ENCODE peak calls at places on chromosomes 6 and 20, in seven cellular contexts. P is astrocyte, Z is pancreas, T is stomach, B is iPS DF 6.9, X is left lung, V is GM23248. E is an unnamed sample.

GRCh38 chr6:132054525-132054924 is 103.4 kb upstream of the CCN2 start:
- DNase-seq in P (peak; percentile 76), Z (no peak), T (no peak), B (no peak), X (no peak), V (peak; percentile 80), E (no peak)

GRCh38 chr6:96626749-96627353 is 63.9 kb downstream of the FHL5 start:
- DNase-seq in P (peak; percentile 19), Z (no peak), T (no peak), B (no peak), X (no peak), V (peak; percentile 63), E (no peak)

GRCh38 chr6:146027586-146028249 is 1.1 kb upstream of the GRM1 start:
- DNase-seq in P (no peak), Z (no peak), T (no peak), B (no peak), X (peak; percentile 29), V (peak; percentile 2), E (no peak)

GRCh38 chr6:121319112-121319553 is 15.1 kb downstream of the TBC1D32 start:
- DNase-seq in P (no peak), Z (no peak), T (no peak), B (peak; percentile 4), X (no peak), V (peak; percentile 62), E (no peak)

GRCh38 chr6:44059359-44060342 is 67.6 kb downstream of the MRPL14 start:
- DNase-seq in P (peak; percentile 91), Z (no peak), T (peak; percentile 54), B (no peak), X (no peak), V (peak; percentile 74), E (no peak)

GRCh38 chr6:111642463-111643158 is 36.9 kb upstream of the TRAF3IP2 start:
- DNase-seq in P (peak; percentile 28), Z (peak; percentile 53), T (peak; percentile 64), B (no peak), X (no peak), V (peak; percentile 79), E (peak; percentile 80)

GRCh38 chr6:118810420-118811027 is 83.4 kb upstream of the ASF1A start:
- DNase-seq in P (no peak), Z (no peak), T (peak; percentile 31), B (no peak), X (no peak), V (no peak), E (no peak)

GRCh38 chr20:52102126-52102525 is 89.5 kb downstream of the ZFP64 start:
- DNase-seq in P (no peak), Z (no peak), T (no peak), B (no peak), X (no peak), V (no peak), E (no peak)

GRCh38 chr6:87444362-87444761 is 28.4 kb upstream of the SLC35A1 start:
- DNase-seq in P (no peak), Z (no peak), T (no peak), B (peak; percentile 37), X (no peak), V (no peak), E (no peak)

GRCh38 chr20:2859330-2860121 is 13.8 kb upstream of the PTPRA start:
- DNase-seq in P (peak; percentile 31), Z (no peak), T (no peak), B (no peak), X (no peak), V (peak; percentile 70), E (no peak)

GRCh38 chr6:116152620-116153019 is 26.7 kb upstream of the COL10A1 start:
- DNase-seq in P (no peak), Z (no peak), T (no peak), B (no peak), X (no peak), V (no peak), E (no peak)

GRCh38 chr20:11952621-11953020 is 34.9 kb downstream of the BTBD3 start:
- DNase-seq in P (peak; percentile 20), Z (no peak), T (no peak), B (no peak), X (no peak), V (peak; percentile 35), E (no peak)

GRCh38 chr6:163296835-163297519 is 117.5 kb upstream of the QKI start:
- DNase-seq in P (peak; percentile 41), Z (no peak), T (no peak), B (no peak), X (no peak), V (no peak), E (no peak)

GRCh38 chr6:110198561-110198960 is 18.3 kb downstream of the CDC40 start:
- DNase-seq in P (no peak), Z (no peak), T (no peak), B (no peak), X (no peak), V (no peak), E (no peak)

GRCh38 chr6:17703256-17703694 is 3.5 kb downstream of the NUP153 start:
- DNase-seq in P (peak; percentile 83), Z (peak; percentile 18), T (no peak), B (no peak), X (no peak), V (peak; percentile 92), E (peak; percentile 71)
- H3K27ac ChIP-seq in P (peak overlapping the region; percentile 62), Z (no peak overlapping the region), T (peak overlapping the region; percentile 96), B (no peak overlapping the region), X (peak overlapping the region; percentile 5), V (peak overlapping the region; percentile 95), E (peak overlapping the region; percentile 62)

DNA sequence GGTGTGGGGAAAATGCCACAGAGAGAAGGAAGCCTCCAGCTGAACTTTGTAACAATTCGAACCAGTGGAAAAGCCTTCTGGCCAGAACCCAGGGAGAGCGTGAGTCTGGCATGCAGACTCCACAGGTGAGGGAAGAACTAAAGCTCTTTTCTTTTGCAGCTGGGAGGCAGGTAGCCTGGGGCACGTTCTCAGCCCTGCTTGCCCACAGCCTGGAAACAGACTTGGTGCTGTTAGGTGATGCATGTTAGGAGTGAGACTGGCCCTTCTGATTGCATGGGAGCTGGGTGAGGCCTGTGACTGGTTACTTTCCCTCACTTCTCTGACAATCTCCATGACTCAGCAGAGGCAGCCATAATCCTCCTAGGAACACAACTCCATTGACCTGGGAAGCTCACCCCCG is 34.2 kb downstream of the PROKR2 start:
- DNase-seq in P (no peak), Z (no peak), T (no peak), B (no peak), X (no peak), V (no peak), E (no peak)
- H3K9me3 ChIP-seq in P (no peaks in the 10 kb centered on the region), Z (no peaks in the 10 kb centered on the region), T (peaks cover 11% of the 10 kb centered on the region), B (no peaks in the 10 kb centered on the region), X (peaks cover 5% of the 10 kb centered on the region), V (no peaks in the 10 kb centered on the region), E (no peaks in the 10 kb centered on the region)

GRCh38 chr20:47784599-47785320 is 521 bp downstream of the SULF2 start:
- DNase-seq in P (peak; percentile 58), Z (no peak), T (no peak), B (no peak), X (peak; percentile 82), V (peak; percentile 54), E (no peak)
- H3K4me3 ChIP-seq in P (peak overlapping the region; percentile 63), Z (peak overlapping the region; percentile 40), T (peak overlapping the region; percentile 68), B (peak overlapping the region; percentile 34), X (peak overlapping the region; percentile 49), V (peak overlapping the region; percentile 66), E (peak overlapping the region; percentile 74)

DNA sequence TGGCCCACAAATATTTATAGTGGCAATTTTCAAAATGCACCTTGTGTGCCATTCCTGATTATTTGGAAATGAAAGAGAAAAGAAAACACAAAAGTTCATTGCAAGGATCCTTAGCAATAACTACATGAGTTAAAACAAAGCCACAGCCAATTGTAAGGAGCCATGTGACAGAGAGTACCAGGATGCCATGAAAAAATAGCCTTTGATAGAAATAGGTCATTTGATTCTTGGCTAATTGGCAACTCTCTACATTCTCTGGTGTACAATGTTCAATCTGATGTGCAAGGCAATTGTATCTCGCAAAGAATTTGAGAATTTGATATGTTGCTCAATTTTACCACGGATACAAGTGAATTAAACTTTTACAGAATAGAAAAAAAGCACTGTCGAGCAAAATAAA is 9.6 kb downstream of the HLA-A start:
- DNase-seq in P (no peak), Z (no peak), T (no peak), B (no peak), X (no peak), V (no peak), E (no peak)
- H3K27ac ChIP-seq in P (no peak overlapping the region), Z (no peak overlapping the region), T (no peak overlapping the region), B (no peak overlapping the region), X (no peak overlapping the region), V (no peak overlapping the region), E (no peak overlapping the region)

GRCh38 chr20:50678213-50678898 is 13.0 kb downstream of the RIPOR3 start:
- DNase-seq in P (peak; percentile 37), Z (peak; percentile 83), T (peak; percentile 93), B (no peak), X (no peak), V (no peak), E (no peak)
- H3K9me3 ChIP-seq in P (no peaks in the 10 kb centered on the region), Z (no peaks in the 10 kb centered on the region), T (no peaks in the 10 kb centered on the region), B (no peaks in the 10 kb centered on the region), X (no peaks in the 10 kb centered on the region), V (no peaks in the 10 kb centered on the region), E (no peaks in the 10 kb centered on the region)

GRCh38 chr6:90284236-90284744 is 12.4 kb downstream of the BACH2 start:
- DNase-seq in P (peak; percentile 96), Z (no peak), T (no peak), B (no peak), X (no peak), V (peak; percentile 95), E (peak; percentile 69)
- H3K4me3 ChIP-seq in P (peak overlapping the region; percentile 39), Z (no peak overlapping the region), T (peak overlapping the region; percentile 22), B (no peak overlapping the region), X (peak overlapping the region; percentile 19), V (peak overlapping the region; percentile 62), E (peak overlapping the region; percentile 31)

GRCh38 chr20:24703284-24703610 is 233.8 kb downstream of the SYNDIG1 start:
- DNase-seq in P (no peak), Z (no peak), T (no peak), B (no peak), X (no peak), V (no peak), E (no peak)

GRCh38 chr20:24701668-24702067 is 232.2 kb downstream of the SYNDIG1 start:
- DNase-seq in P (no peak), Z (no peak), T (no peak), B (no peak), X (no peak), V (no peak), E (no peak)

GRCh38 chr20:24705486-24705885 is 236.1 kb downstream of the SYNDIG1 start:
- DNase-seq in P (no peak), Z (no peak), T (no peak), B (no peak), X (no peak), V (peak; percentile 38), E (no peak)

GRCh38 chr20:24702501-24703283 is 233.3 kb downstream of the SYNDIG1 start:
- DNase-seq in P (no peak), Z (no peak), T (no peak), B (no peak), X (no peak), V (no peak), E (no peak)

DNA sequence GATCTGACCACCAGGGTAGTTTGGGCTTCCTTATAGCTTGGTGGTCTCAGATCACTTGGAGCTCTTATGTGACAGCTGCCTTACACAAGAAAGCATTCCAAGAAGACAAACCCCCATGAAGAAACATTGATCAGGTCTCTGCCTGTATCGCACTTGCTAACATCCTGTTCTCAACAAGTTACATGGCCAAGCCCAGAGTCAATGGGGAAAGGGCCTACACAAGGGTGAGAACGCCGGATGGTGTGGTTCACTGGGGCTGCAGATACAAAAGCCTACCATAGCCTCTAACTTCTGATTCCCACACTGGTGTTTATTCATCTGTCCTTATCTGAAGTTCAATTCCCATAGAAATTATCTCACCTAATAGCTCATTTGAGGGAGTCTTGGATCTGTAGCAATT is 235.5 kb downstream of the SYNDIG1 start:
- DNase-seq in P (no peak), Z (no peak), T (no peak), B (no peak), X (no peak), V (no peak), E (no peak)
- H3K27ac ChIP-seq in P (no peak overlapping the region), Z (no peak overlapping the region), T (no peak overlapping the region), B (no peak overlapping the region), X (no peak overlapping the region), V (no peak overlapping the region), E (no peak overlapping the region)

E was measured in ascending aorta.